ENCODE peak calls at places on chromosomes 6 and 20, in four cellular contexts. Q is fibroblast of lung; R is CD8-positive, alpha-beta T cell; A is upper lobe of left lung. V is an unnamed sample.
A peak's percentile ranks its signal among the peaks of the same experiment; 100 is the strongest.

GRCh38 chr6:81793811-81794210 is 41.3 kb upstream of the TENT5A start:
- DNase-seq in A (no peak), Q (peak; percentile 42), R (no peak), V (no peak)

GRCh38 chr20:54255157-54255556 is 47.3 kb downstream of the PFDN4 start:
- DNase-seq in Q (peak; percentile 73), A (no peak), R (no peak), V (no peak)

GRCh38 chr20:62774076-62774714 is 22.1 kb upstream of the MRGBP start:
- DNase-seq in R (no peak), Q (no peak), A (peak; percentile 58), V (no peak)

GRCh38 chr20:933024-933423 is 16.9 kb upstream of the ANGPT4 start:
- DNase-seq in Q (no peak), A (no peak), R (no peak), V (no peak)

GRCh38 chr6:11810039-11810541 is 31.5 kb upstream of the ADTRP start:
- DNase-seq in R (no peak), Q (peak; percentile 82), A (no peak), V (peak; percentile 91)

GRCh38 chr6:116385462-116385807 is 14.7 kb downstream of the DSE start:
- DNase-seq in Q (peak; percentile 91), R (no peak), A (no peak), V (no peak)

GRCh38 chr6:138545621-138545980 is 46.3 kb upstream of the NHSL1 start:
- DNase-seq in A (peak; percentile 91), R (no peak), Q (peak; percentile 73), V (peak; percentile 69)

GRCh38 chr6:7818480-7819165 is 92.0 kb downstream of the TXNDC5 start:
- DNase-seq in A (no peak), Q (peak; percentile 7), R (no peak), V (no peak)

GRCh38 chr6:161838306-161839035 is 564.6 kb upstream of the AGPAT4 start:
- DNase-seq in Q (no peak), R (no peak), A (peak; percentile 27), V (peak; percentile 42)

GRCh38 chr20:60101201-60101893 is 143.1 kb downstream of the CDH26 start:
- DNase-seq in Q (no peak), R (no peak), A (no peak), V (no peak)

GRCh38 chr6:85678000-85678601 is 35.4 kb upstream of the SYNCRIP start:
- DNase-seq in Q (no peak), A (peak; percentile 85), R (no peak), V (no peak)

GRCh38 chr20:57481281-57481711 is 43.6 kb downstream of the CTCFL start:
- DNase-seq in A (peak; percentile 40), R (no peak), Q (no peak), V (no peak)

GRCh38 chr6:133568970-133569889 is 319.7 kb upstream of the TCF21 start:
- DNase-seq in R (no peak), Q (peak; percentile 83), A (no peak), V (no peak)

GRCh38 chr20:20130399-20130798 is 78.1 kb downstream of the CFAP61 start:
- DNase-seq in R (no peak), Q (no peak), A (no peak), V (no peak)

GRCh38 chr6:144140859-144141258 is 9.5 kb upstream of the STX11 start:
- DNase-seq in Q (no peak), R (no peak), A (no peak), V (no peak)

GRCh38 chr6:41599015-41599835 is 39.0 kb upstream of the MDFI start:
- DNase-seq in Q (no peak), A (peak; percentile 70), R (no peak), V (peak; percentile 62)

GRCh38 chr6:156780117-156780641 is 3.0 kb downstream of the ARID1B start:
- DNase-seq in A (no peak), Q (peak; percentile 96), R (peak; percentile 26), V (peak; percentile 56)

GRCh38 chr20:60913298-60913697 is 338.8 kb upstream of the CDH4 start:
- DNase-seq in A (no peak), Q (no peak), R (no peak), V (no peak)

GRCh38 chr6:125957845-125958244 is 1.3 kb downstream of the HINT3 start:
- DNase-seq in A (no peak), Q (peak; percentile 33), R (no peak), V (no peak)

GRCh38 chr6:154306696-154307095 is 49.9 kb downstream of the IPCEF1 start:
- DNase-seq in Q (no peak), A (no peak), R (no peak), V (no peak)

GRCh38 chr6:18632670-18633410 is 245.7 kb downstream of the RNF144B start:
- DNase-seq in Q (peak; percentile 41), A (no peak), R (no peak), V (no peak)

GRCh38 chr20:48661575-48662473 is 166.0 kb downstream of the PREX1 start:
- DNase-seq in R (no peak), A (no peak), Q (peak; percentile 61), V (no peak)

GRCh38 chr6:40188931-40189330 is 254.7 kb upstream of the MOCS1 start:
- DNase-seq in R (no peak), Q (no peak), A (no peak), V (no peak)

GRCh38 chr6:93391982-93392381 is 27.4 kb downstream of the EPHA7 start:
- DNase-seq in A (no peak), Q (no peak), R (no peak), V (no peak)

GRCh38 chr20:50625986-50626677 is 65.2 kb downstream of the RIPOR3 start:
- DNase-seq in R (no peak), Q (peak; percentile 23), A (peak; percentile 64), V (peak; percentile 51)

GRCh38 chr20:13739726-13740649 is 44.7 kb downstream of the ESF1 start:
- DNase-seq in Q (no peak), R (no peak), A (no peak), V (no peak)

GRCh38 chr6:149852180-149852579 is 12.0 kb downstream of the LRP11 start:
- DNase-seq in A (peak; percentile 63), R (no peak), Q (peak; percentile 84), V (no peak)

GRCh38 chr6:125574604-125575003 is 174.8 kb upstream of the HEY2 start:
- DNase-seq in Q (no peak), R (no peak), A (no peak), V (no peak)

GRCh38 chr6:161393839-161394364 is 120.0 kb upstream of the AGPAT4 start:
- DNase-seq in R (peak; percentile 28), Q (peak; percentile 90), A (no peak), V (no peak)

GRCh38 chr6:3732345-3733141 is 19.0 kb downstream of the PXDC1 start:
- DNase-seq in Q (peak; percentile 97), R (peak; percentile 55), A (peak; percentile 88), V (peak; percentile 79)

GRCh38 chr6:3727036-3727435 is 24.5 kb downstream of the PXDC1 start:
- DNase-seq in A (no peak), R (no peak), Q (no peak), V (no peak)

GRCh38 chr6:3731700-3732099 is 19.8 kb downstream of the PXDC1 start:
- DNase-seq in A (no peak), R (no peak), Q (no peak), V (no peak)

GRCh38 chr6:3727593-3728108 is 23.9 kb downstream of the PXDC1 start:
- DNase-seq in R (no peak), A (no peak), Q (no peak), V (no peak)

DNA sequence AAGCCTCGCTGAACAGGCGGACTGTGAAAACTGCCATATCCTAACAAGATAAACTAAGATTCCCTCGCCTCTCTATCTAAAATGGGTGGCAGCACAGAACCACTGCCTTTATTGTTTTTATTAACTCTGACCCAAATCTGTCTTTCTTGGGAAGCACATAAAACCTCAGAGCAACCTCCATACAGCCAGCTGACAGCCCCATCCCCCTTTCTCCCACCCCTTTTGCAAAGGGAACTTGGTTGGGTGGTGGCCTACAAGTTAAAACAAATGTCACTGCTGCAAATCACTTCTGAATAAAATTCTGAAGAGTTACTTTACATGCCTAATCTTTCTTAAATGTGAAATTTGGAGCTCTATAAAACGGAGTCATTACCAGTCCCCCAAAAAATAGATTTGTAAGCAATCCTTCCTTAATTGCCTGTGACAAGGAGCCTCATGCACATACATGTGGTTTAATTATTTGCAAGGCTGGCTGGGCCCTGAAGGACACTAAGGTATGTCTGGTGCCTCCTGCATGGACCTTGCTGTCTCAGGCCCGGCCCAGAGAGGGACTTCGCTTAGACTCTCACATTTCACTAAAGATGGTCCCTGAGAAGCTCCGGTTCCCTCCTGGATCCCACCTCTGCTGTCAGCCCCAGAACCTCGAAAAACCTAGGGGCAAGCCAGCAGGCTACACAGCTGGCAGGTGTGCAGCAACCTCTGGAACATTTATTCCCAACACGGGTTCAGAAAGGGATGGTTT is 21.7 kb downstream of the PXDC1 start:
- DNase-seq in A (no peak), Q (no peak), R (no peak), V (no peak)
- H3K4me1 ChIP-seq in A (peaks cover 13% of the 10 kb centered on the region), Q (peaks cover 5% of the 10 kb centered on the region), R (no peaks in the 10 kb centered on the region), V (peaks cover 24% of the 10 kb centered on the region)

GRCh38 chr6:167351656-167352354 is 26.9 kb downstream of the TTLL2 start:
- DNase-seq in R (no peak), A (no peak), Q (no peak), V (no peak)

GRCh38 chr6:167349816-167350215 is 24.9 kb downstream of the TTLL2 start:
- DNase-seq in A (no peak), Q (no peak), R (no peak), V (no peak)

GRCh38 chr6:167350731-167351655 is 26.1 kb downstream of the TTLL2 start:
- DNase-seq in A (peak; percentile 93), R (peak; percentile 75), Q (peak; percentile 41), V (peak; percentile 82)

GRCh38 chr6:167345960-167346359 is 21.1 kb downstream of the TTLL2 start:
- DNase-seq in A (no peak), Q (no peak), R (no peak), V (no peak)

GRCh38 chr6:167350322-167350721 is 25.4 kb downstream of the TTLL2 start:
- DNase-seq in Q (no peak), R (no peak), A (no peak), V (no peak)
- H3K4me1 ChIP-seq in Q (no peaks in the 10 kb centered on the region), R (peaks cover 10% of the 10 kb centered on the region), A (peaks cover 20% of the 10 kb centered on the region), V (peaks cover 20% of the 10 kb centered on the region)

GRCh38 chr6:47242483-47243386 is 67.0 kb downstream of the TNFRSF21 start:
- DNase-seq in R (peak; percentile 33), A (peak; percentile 95), Q (peak; percentile 95), V (peak; percentile 93)

GRCh38 chr6:47240277-47240890 is 69.3 kb downstream of the TNFRSF21 start:
- DNase-seq in Q (no peak), A (no peak), R (no peak), V (no peak)

GRCh38 chr6:47245745-47246371 is 63.8 kb downstream of the TNFRSF21 start:
- DNase-seq in A (no peak), R (no peak), Q (no peak), V (no peak)

GRCh38 chr6:47238456-47238995 is 71.2 kb downstream of the TNFRSF21 start:
- DNase-seq in R (no peak), A (no peak), Q (peak; percentile 81), V (no peak)

GRCh38 chr6:47241742-47242482 is 67.8 kb downstream of the TNFRSF21 start:
- DNase-seq in Q (no peak), A (no peak), R (no peak), V (no peak)
- H3K4me1 ChIP-seq in Q (no peaks in the 10 kb centered on the region), A (peaks cover 10% of the 10 kb centered on the region), R (peaks cover 21% of the 10 kb centered on the region), V (peaks cover 78% of the 10 kb centered on the region)

GRCh38 chr20:32577657-32578056 is 7.5 kb downstream of the NOL4L start:
- DNase-seq in Q (no peak), R (no peak), A (no peak), V (no peak)
- H3K4me1 ChIP-seq in Q (peaks cover 7% of the 10 kb centered on the region), R (peaks cover 84% of the 10 kb centered on the region), A (peaks cover 2% of the 10 kb centered on the region), V (peaks cover 22% of the 10 kb centered on the region)